ENCODE peak calls at places on chromosome 9, in four cellular contexts. L, T, K and Q are unnamed samples.

GRCh38 chr9:121026260-121026691 is 23.8 kb downstream of the C5 start:
- DNase-seq in L (no peak), T (peak; percentile 22), K (no peak), Q (no peak)

GRCh38 chr9:126363847-126364671 is 37.4 kb downstream of the MVB12B start:
- DNase-seq in L (no peak), T (no peak), K (no peak), Q (no peak)

GRCh38 chr9:128065907-128066712 is 1.0 kb downstream of the NAIF1 start:
- DNase-seq in L (no peak), T (no peak), K (no peak), Q (no peak)

GRCh38 chr9:94083384-94083783 is 880 bp upstream of the PTPDC1 start:
- DNase-seq in L (no peak), T (no peak), K (peak; percentile 54), Q (no peak)

GRCh38 chr9:24257726-24258125 is 288.0 kb downstream of the IZUMO3 start:
- DNase-seq in L (no peak), T (no peak), K (no peak), Q (no peak)

GRCh38 chr9:13430717-13431116 is 151.2 kb upstream of the MPDZ start:
- DNase-seq in L (no peak), T (no peak), K (no peak), Q (no peak)

GRCh38 chr9:98046161-98046543 is 10.4 kb upstream of the NANS start:
- DNase-seq in L (no peak), T (no peak), K (no peak), Q (no peak)

GRCh38 chr9:105299190-105299854 is 54.9 kb downstream of the SLC44A1 start:
- DNase-seq in L (no peak), T (peak; percentile 70), K (peak; percentile 7), Q (no peak)

GRCh38 chr9:134879664-134880483 is 736 bp upstream of the FCN2 start:
- DNase-seq in L (no peak), T (no peak), K (no peak), Q (no peak)

GRCh38 chr9:110241491-110242321 is 14.6 kb downstream of the TXN start:
- DNase-seq in L (no peak), T (no peak), K (no peak), Q (no peak)

GRCh38 chr9:81584099-81584498 is 105.2 kb downstream of the TLE1 start:
- DNase-seq in L (no peak), T (no peak), K (no peak), Q (no peak)

GRCh38 chr9:109755040-109755439 is 25.0 kb upstream of the PALM2AKAP2 start:
- DNase-seq in L (no peak), T (no peak), K (no peak), Q (no peak)

GRCh38 chr9:117368684-117369230 is 46.1 kb downstream of the ASTN2 start:
- DNase-seq in L (no peak), T (no peak), K (no peak), Q (no peak)

GRCh38 chr9:72912476-72913381 is 40.1 kb downstream of the ALDH1A1 start:
- DNase-seq in L (no peak), T (no peak), K (no peak), Q (no peak)

GRCh38 chr9:121700165-121700830 is 48.9 kb downstream of the DAB2IP start:
- DNase-seq in L (no peak), T (no peak), K (peak; percentile 41), Q (no peak)

GRCh38 chr9:131237311-131237710 is 39.0 kb downstream of the FAM78A start:
- DNase-seq in L (no peak), T (no peak), K (no peak), Q (no peak)

GRCh38 chr9:107782381-107782780 is 292.8 kb upstream of the KLF4 start:
- DNase-seq in L (no peak), T (peak; percentile 25), K (no peak), Q (no peak)

GRCh38 chr9:129919283-129919682 is 84.0 kb downstream of the USP20 start:
- DNase-seq in L (no peak), T (no peak), K (no peak), Q (no peak)

GRCh38 chr9:82665324-82665723 is 397.6 kb downstream of the RASEF start:
- DNase-seq in L (no peak), T (no peak), K (no peak), Q (no peak)

GRCh38 chr9:133333011-133333410 is 3.0 kb downstream of the SURF6 start:
- DNase-seq in L (no peak), T (no peak), K (no peak), Q (peak; percentile 55)

GRCh38 chr9:13928988-13929387 is 385.0 kb downstream of the NFIB start:
- DNase-seq in L (no peak), T (no peak), K (no peak), Q (no peak)

GRCh38 chr9:99261923-99262322 is 39.8 kb downstream of the SEC61B start:
- DNase-seq in L (no peak), T (no peak), K (no peak), Q (no peak)